ENCODE peak calls at places on chromosomes 5 and 9, in eight cellular contexts. One of them, this sample, is unnamed.
A peak's percentile ranks its signal among the peaks of the same experiment; 100 is the strongest.

GRCh38 chr9:99140685-99141314 is 35.9 kb downstream of the TGFBR1 start:
- DNase-seq in aorta: no peak
- DNase-seq in endodermal cell: peak; percentile 80
- DNase-seq in CD4-positive, CD25-positive, alpha-beta regulatory T cell: peak; percentile 61
- DNase-seq in CD8-positive, alpha-beta T cell: peak; percentile 56
- DNase-seq in GM23248: peak; percentile 71
- DNase-seq in PC-9: no peak
- DNase-seq in Karpas-422: peak; percentile 71
- DNase-seq in this sample: no peak

GRCh38 chr9:114318416-114318815 is 4.5 kb upstream of the ORM1 start:
- DNase-seq in aorta: peak; percentile 25
- DNase-seq in endodermal cell: peak; percentile 10
- DNase-seq in CD4-positive, CD25-positive, alpha-beta regulatory T cell: no peak
- DNase-seq in CD8-positive, alpha-beta T cell: no peak
- DNase-seq in GM23248: no peak
- DNase-seq in PC-9: no peak
- DNase-seq in Karpas-422: no peak
- DNase-seq in this sample: no peak

GRCh38 chr5:9094582-9094981 is 451.3 kb downstream of the SEMA5A start:
- DNase-seq in aorta: no peak
- DNase-seq in endodermal cell: no peak
- DNase-seq in CD4-positive, CD25-positive, alpha-beta regulatory T cell: no peak
- DNase-seq in CD8-positive, alpha-beta T cell: no peak
- DNase-seq in GM23248: peak; percentile 70
- DNase-seq in PC-9: no peak
- DNase-seq in Karpas-422: no peak
- DNase-seq in this sample: no peak

GRCh38 chr9:115411993-115412452 is 294.1 kb upstream of the TNC start:
- DNase-seq in aorta: no peak
- DNase-seq in endodermal cell: no peak
- DNase-seq in CD4-positive, CD25-positive, alpha-beta regulatory T cell: no peak
- DNase-seq in CD8-positive, alpha-beta T cell: no peak
- DNase-seq in GM23248: peak; percentile 87
- DNase-seq in PC-9: no peak
- DNase-seq in Karpas-422: no peak
- DNase-seq in this sample: no peak

GRCh38 chr9:27888661-27889295 is 315.5 kb upstream of the C9orf72 start:
- DNase-seq in aorta: no peak
- DNase-seq in endodermal cell: peak; percentile 92
- DNase-seq in CD4-positive, CD25-positive, alpha-beta regulatory T cell: no peak
- DNase-seq in CD8-positive, alpha-beta T cell: no peak
- DNase-seq in GM23248: peak; percentile 6
- DNase-seq in PC-9: no peak
- DNase-seq in Karpas-422: peak; percentile 80
- DNase-seq in this sample: no peak

GRCh38 chr9:110125207-110125751 is 82.7 kb downstream of the C9orf152 start:
- DNase-seq in aorta: peak; percentile 95
- DNase-seq in endodermal cell: peak; percentile 93
- DNase-seq in CD4-positive, CD25-positive, alpha-beta regulatory T cell: no peak
- DNase-seq in CD8-positive, alpha-beta T cell: no peak
- DNase-seq in GM23248: peak; percentile 90
- DNase-seq in PC-9: no peak
- DNase-seq in Karpas-422: no peak
- DNase-seq in this sample: peak; percentile 52

GRCh38 chr5:17295671-17296070 is 78.2 kb downstream of the BASP1 start:
- DNase-seq in aorta: no peak
- DNase-seq in endodermal cell: no peak
- DNase-seq in CD4-positive, CD25-positive, alpha-beta regulatory T cell: no peak
- DNase-seq in CD8-positive, alpha-beta T cell: no peak
- DNase-seq in GM23248: no peak
- DNase-seq in PC-9: no peak
- DNase-seq in Karpas-422: no peak
- DNase-seq in this sample: no peak

GRCh38 chr9:85185486-85186217 is 516.1 kb downstream of the NTRK2 start:
- DNase-seq in aorta: no peak
- DNase-seq in endodermal cell: no peak
- DNase-seq in CD4-positive, CD25-positive, alpha-beta regulatory T cell: no peak
- DNase-seq in CD8-positive, alpha-beta T cell: no peak
- DNase-seq in GM23248: no peak
- DNase-seq in PC-9: no peak
- DNase-seq in Karpas-422: no peak
- DNase-seq in this sample: no peak

GRCh38 chr5:97838214-97838613 is 655.2 kb upstream of the RIOK2 start:
- DNase-seq in aorta: no peak
- DNase-seq in endodermal cell: no peak
- DNase-seq in CD4-positive, CD25-positive, alpha-beta regulatory T cell: no peak
- DNase-seq in CD8-positive, alpha-beta T cell: no peak
- DNase-seq in GM23248: peak; percentile 92
- DNase-seq in PC-9: peak; percentile 70
- DNase-seq in Karpas-422: no peak
- DNase-seq in this sample: no peak

GRCh38 chr9:116693233-116693731 is 6.2 kb downstream of the TRIM32 start:
- DNase-seq in aorta: no peak
- DNase-seq in endodermal cell: no peak
- DNase-seq in CD4-positive, CD25-positive, alpha-beta regulatory T cell: no peak
- DNase-seq in CD8-positive, alpha-beta T cell: no peak
- DNase-seq in GM23248: peak; percentile 72
- DNase-seq in PC-9: peak; percentile 88
- DNase-seq in Karpas-422: no peak
- DNase-seq in this sample: no peak

GRCh38 chr9:124040935-124041816 is 29.6 kb downstream of the LHX2 start:
- DNase-seq in aorta: peak; percentile 84
- DNase-seq in endodermal cell: peak; percentile 88
- DNase-seq in CD4-positive, CD25-positive, alpha-beta regulatory T cell: no peak
- DNase-seq in CD8-positive, alpha-beta T cell: peak; percentile 47
- DNase-seq in GM23248: peak; percentile 44
- DNase-seq in PC-9: no peak
- DNase-seq in Karpas-422: peak; percentile 63
- DNase-seq in this sample: no peak

GRCh38 chr9:29241320-29241719 is 1668.0 kb upstream of the C9orf72 start:
- DNase-seq in aorta: no peak
- DNase-seq in endodermal cell: no peak
- DNase-seq in CD4-positive, CD25-positive, alpha-beta regulatory T cell: no peak
- DNase-seq in CD8-positive, alpha-beta T cell: no peak
- DNase-seq in GM23248: no peak
- DNase-seq in PC-9: no peak
- DNase-seq in Karpas-422: no peak
- DNase-seq in this sample: no peak

GRCh38 chr5:141628175-141628788 is 8.4 kb downstream of the HDAC3 start:
- DNase-seq in aorta: no peak
- DNase-seq in endodermal cell: no peak
- DNase-seq in CD4-positive, CD25-positive, alpha-beta regulatory T cell: no peak
- DNase-seq in CD8-positive, alpha-beta T cell: no peak
- DNase-seq in GM23248: no peak
- DNase-seq in PC-9: no peak
- DNase-seq in Karpas-422: no peak
- DNase-seq in this sample: no peak

GRCh38 chr5:65855758-65856157 is 70.6 kb upstream of the ERBIN start:
- DNase-seq in aorta: no peak
- DNase-seq in endodermal cell: no peak
- DNase-seq in CD4-positive, CD25-positive, alpha-beta regulatory T cell: no peak
- DNase-seq in CD8-positive, alpha-beta T cell: no peak
- DNase-seq in GM23248: no peak
- DNase-seq in PC-9: no peak
- DNase-seq in Karpas-422: no peak
- DNase-seq in this sample: no peak

DNA sequence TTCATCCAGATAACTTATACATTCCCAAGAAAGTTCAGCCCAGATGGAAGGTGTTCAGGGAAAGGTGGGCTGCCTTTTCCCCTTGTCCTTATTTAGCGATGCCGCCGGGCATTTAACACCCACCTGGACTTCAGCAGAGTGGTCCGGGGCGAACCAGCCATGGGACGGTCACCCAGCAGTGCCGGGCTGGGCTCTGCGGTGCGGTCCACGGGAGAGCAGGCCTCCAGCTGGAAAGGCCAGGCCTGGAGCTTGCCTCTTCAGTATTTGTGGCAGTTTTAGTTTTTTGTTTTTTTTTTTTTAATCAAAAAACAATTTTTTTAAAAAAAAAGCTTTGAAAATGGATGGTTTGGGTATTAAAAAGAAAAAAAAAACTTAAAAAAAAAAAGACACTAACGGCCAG is 4.0 kb upstream of the PHYHD1 start:
- DNase-seq in aorta: no peak
- DNase-seq in endodermal cell: no peak
- DNase-seq in CD4-positive, CD25-positive, alpha-beta regulatory T cell: no peak
- DNase-seq in CD8-positive, alpha-beta T cell: no peak
- DNase-seq in GM23248: no peak
- DNase-seq in PC-9: no peak
- DNase-seq in Karpas-422: no peak
- DNase-seq in this sample: no peak
- H3K4me1 ChIP-seq in aorta: no peaks in the 10 kb centered on the region
- H3K4me1 ChIP-seq in endodermal cell: peaks cover 4% of the 10 kb centered on the region
- H3K4me1 ChIP-seq in CD4-positive, CD25-positive, alpha-beta regulatory T cell: peaks cover 16% of the 10 kb centered on the region
- H3K4me1 ChIP-seq in CD8-positive, alpha-beta T cell: peaks cover 31% of the 10 kb centered on the region
- H3K4me1 ChIP-seq in GM23248: peaks cover 40% of the 10 kb centered on the region
- H3K4me1 ChIP-seq in PC-9: peaks cover 23% of the 10 kb centered on the region
- H3K4me1 ChIP-seq in Karpas-422: peaks cover 6% of the 10 kb centered on the region
- H3K4me1 ChIP-seq in this sample: peaks cover 28% of the 10 kb centered on the region

GRCh38 chr9:15246243-15246642 is 60.8 kb downstream of the TTC39B start:
- DNase-seq in aorta: no peak
- DNase-seq in endodermal cell: no peak
- DNase-seq in CD4-positive, CD25-positive, alpha-beta regulatory T cell: no peak
- DNase-seq in CD8-positive, alpha-beta T cell: no peak
- DNase-seq in GM23248: no peak
- DNase-seq in PC-9: no peak
- DNase-seq in Karpas-422: no peak
- DNase-seq in this sample: no peak
- H3K27ac ChIP-seq in aorta: peak overlapping the region; percentile 84
- H3K27ac ChIP-seq in endodermal cell: no peak overlapping the region
- H3K27ac ChIP-seq in CD4-positive, CD25-positive, alpha-beta regulatory T cell: no peak overlapping the region
- H3K27ac ChIP-seq in CD8-positive, alpha-beta T cell: no peak overlapping the region
- H3K27ac ChIP-seq in GM23248: no peak overlapping the region
- H3K27ac ChIP-seq in PC-9: no peak overlapping the region
- H3K27ac ChIP-seq in Karpas-422: no peak overlapping the region
- H3K27ac ChIP-seq in this sample: no peak overlapping the region

GRCh38 chr5:120252839-120253238 is 211.3 kb upstream of the PRR16 start:
- DNase-seq in aorta: no peak
- DNase-seq in endodermal cell: no peak
- DNase-seq in CD4-positive, CD25-positive, alpha-beta regulatory T cell: no peak
- DNase-seq in CD8-positive, alpha-beta T cell: no peak
- DNase-seq in GM23248: no peak
- DNase-seq in PC-9: no peak
- DNase-seq in Karpas-422: no peak
- DNase-seq in this sample: no peak

GRCh38 chr5:120256376-120256775 is 207.7 kb upstream of the PRR16 start:
- DNase-seq in aorta: no peak
- DNase-seq in endodermal cell: no peak
- DNase-seq in CD4-positive, CD25-positive, alpha-beta regulatory T cell: no peak
- DNase-seq in CD8-positive, alpha-beta T cell: no peak
- DNase-seq in GM23248: no peak
- DNase-seq in PC-9: no peak
- DNase-seq in Karpas-422: no peak
- DNase-seq in this sample: no peak

GRCh38 chr5:120257358-120257971 is 206.6 kb upstream of the PRR16 start:
- DNase-seq in aorta: no peak
- DNase-seq in endodermal cell: no peak
- DNase-seq in CD4-positive, CD25-positive, alpha-beta regulatory T cell: no peak
- DNase-seq in CD8-positive, alpha-beta T cell: no peak
- DNase-seq in GM23248: no peak
- DNase-seq in PC-9: no peak
- DNase-seq in Karpas-422: no peak
- DNase-seq in this sample: no peak

GRCh38 chr5:120254385-120254784 is 209.7 kb upstream of the PRR16 start:
- DNase-seq in aorta: no peak
- DNase-seq in endodermal cell: no peak
- DNase-seq in CD4-positive, CD25-positive, alpha-beta regulatory T cell: no peak
- DNase-seq in CD8-positive, alpha-beta T cell: no peak
- DNase-seq in GM23248: no peak
- DNase-seq in PC-9: no peak
- DNase-seq in Karpas-422: no peak
- DNase-seq in this sample: no peak

GRCh38 chr5:120255214-120255613 is 208.9 kb upstream of the PRR16 start:
- DNase-seq in aorta: no peak
- DNase-seq in endodermal cell: no peak
- DNase-seq in CD4-positive, CD25-positive, alpha-beta regulatory T cell: no peak
- DNase-seq in CD8-positive, alpha-beta T cell: no peak
- DNase-seq in GM23248: peak; percentile 10
- DNase-seq in PC-9: no peak
- DNase-seq in Karpas-422: no peak
- DNase-seq in this sample: no peak
- H3K4me3 ChIP-seq in aorta: no peak overlapping the region
- H3K4me3 ChIP-seq in endodermal cell: no peak overlapping the region
- H3K4me3 ChIP-seq in CD4-positive, CD25-positive, alpha-beta regulatory T cell: no peak overlapping the region
- H3K4me3 ChIP-seq in CD8-positive, alpha-beta T cell: no peak overlapping the region
- H3K4me3 ChIP-seq in GM23248: no peak overlapping the region
- H3K4me3 ChIP-seq in PC-9: no peak overlapping the region
- H3K4me3 ChIP-seq in Karpas-422: no peak overlapping the region
- H3K4me3 ChIP-seq in this sample: no peak overlapping the region

DNA sequence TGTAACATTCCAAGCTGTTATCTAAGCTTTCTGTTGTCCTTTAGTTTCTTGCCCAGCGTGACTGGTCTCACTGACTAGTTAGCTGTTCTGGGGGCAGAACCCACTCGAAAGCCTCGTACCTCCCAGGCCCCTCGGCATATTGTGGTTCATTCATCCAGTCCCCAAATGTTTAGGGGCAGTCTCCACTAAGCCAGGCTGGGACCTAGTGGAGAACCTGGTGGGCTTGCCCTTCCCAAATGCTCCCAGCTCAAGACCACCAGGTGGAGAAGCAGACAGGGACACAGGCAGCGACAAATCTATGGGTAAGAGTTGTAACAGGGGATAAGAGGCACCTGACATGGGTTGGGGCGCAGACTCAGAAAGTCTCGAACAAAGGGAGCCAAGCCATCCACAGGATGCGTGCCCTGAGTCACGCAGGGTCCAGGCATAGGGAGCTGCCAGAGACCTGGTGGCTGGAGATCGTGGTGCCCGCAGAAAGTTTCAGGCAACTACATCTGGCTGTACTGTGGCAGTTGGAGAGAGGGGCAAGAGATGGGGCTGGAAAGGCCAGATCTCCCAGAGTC is 851 bp upstream of the EEIG1 start:
- DNase-seq in aorta: no peak
- DNase-seq in endodermal cell: no peak
- DNase-seq in CD4-positive, CD25-positive, alpha-beta regulatory T cell: no peak
- DNase-seq in CD8-positive, alpha-beta T cell: peak; percentile 48
- DNase-seq in GM23248: no peak
- DNase-seq in PC-9: no peak
- DNase-seq in Karpas-422: no peak
- DNase-seq in this sample: no peak
- H3K4me1 ChIP-seq in aorta: peaks cover 2% of the 10 kb centered on the region
- H3K4me1 ChIP-seq in endodermal cell: peaks cover 22% of the 10 kb centered on the region
- H3K4me1 ChIP-seq in CD4-positive, CD25-positive, alpha-beta regulatory T cell: peaks cover 43% of the 10 kb centered on the region
- H3K4me1 ChIP-seq in CD8-positive, alpha-beta T cell: peaks cover 30% of the 10 kb centered on the region
- H3K4me1 ChIP-seq in GM23248: peaks cover 26% of the 10 kb centered on the region
- H3K4me1 ChIP-seq in PC-9: peaks cover 45% of the 10 kb centered on the region
- H3K4me1 ChIP-seq in Karpas-422: peaks cover 59% of the 10 kb centered on the region
- H3K4me1 ChIP-seq in this sample: peaks cover 15% of the 10 kb centered on the region